ENCODE peak calls at places on chromosome 10, in five cellular contexts. M is heart right ventricle; Q is naive thymus-derived CD4-positive, alpha-beta T cell; H is Karpas-422; S is lower lobe of right lung. X is an unnamed sample.

GRCh38 chr10:92381543-92381954 is 90.6 kb downstream of the MARCHF5 start:
- DNase-seq in M (peak; percentile 55), Q (no peak), H (no peak), S (no peak), X (no peak)

GRCh38 chr10:108597657-108598319 is 1325.5 kb downstream of the XPNPEP1 start:
- DNase-seq in M (no peak), Q (no peak), H (no peak), S (no peak), X (no peak)

GRCh38 chr10:63464402-63465292 is 1.1 kb downstream of the JMJD1C start:
- DNase-seq in M (no peak), Q (no peak), H (no peak), S (no peak), X (no peak)

GRCh38 chr10:5556576-5556975 is 31.8 kb downstream of the CALML3 start:
- DNase-seq in M (no peak), Q (no peak), H (no peak), S (peak; percentile 26), X (no peak)

GRCh38 chr10:29096303-29096824 is 192.5 kb upstream of the LYZL1 start:
- DNase-seq in M (no peak), Q (no peak), H (no peak), S (no peak), X (no peak)

GRCh38 chr10:72719941-72720592 is 28.1 kb downstream of the MCU start:
- DNase-seq in M (no peak), Q (no peak), H (no peak), S (no peak), X (peak; percentile 19)

GRCh38 chr10:64102264-64102633 is 581.0 kb downstream of the REEP3 start:
- DNase-seq in M (no peak), Q (no peak), H (no peak), S (no peak), X (no peak)

GRCh38 chr10:129426670-129427069 is 40.4 kb upstream of the MGMT start:
- DNase-seq in M (no peak), Q (no peak), H (no peak), S (no peak), X (no peak)

GRCh38 chr10:116716381-116716780 is 26.0 kb downstream of the HSPA12A start:
- DNase-seq in M (no peak), Q (no peak), H (no peak), S (no peak), X (no peak)
- H3K27me3 ChIP-seq in M (no peaks in the 10 kb centered on the region), Q (no peaks in the 10 kb centered on the region), H (no peaks in the 10 kb centered on the region), S (no peaks in the 10 kb centered on the region), X (no peaks in the 10 kb centered on the region)

DNA sequence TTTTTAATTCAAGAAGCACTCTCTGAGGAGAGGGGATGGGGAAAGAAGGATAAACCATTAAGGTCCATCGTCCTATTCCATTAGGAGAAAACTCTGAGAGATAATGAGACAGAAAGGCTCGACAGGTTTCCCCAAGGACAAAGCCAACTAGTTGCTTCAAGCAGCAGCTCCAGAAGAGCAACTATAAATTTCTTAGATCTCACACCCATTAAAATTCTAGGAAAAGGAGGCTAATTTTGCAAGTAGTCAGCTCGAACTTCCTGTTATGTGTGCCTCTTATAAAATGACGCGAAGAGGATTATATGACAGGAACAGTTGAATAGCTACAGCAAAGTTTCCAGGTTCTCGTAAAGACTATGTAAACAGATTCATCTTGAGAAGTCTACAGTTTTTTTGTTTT is 52.0 kb upstream of the ST8SIA6 start:
- DNase-seq in M (no peak), Q (peak; percentile 9), H (no peak), S (no peak), X (no peak)
- H3K4me3 ChIP-seq in M (no peak overlapping the region), Q (peak overlapping the region; percentile 38), H (no peak overlapping the region), S (no peak overlapping the region), X (no peak overlapping the region)

GRCh38 chr10:133335238-133336122 is 1.2 kb downstream of the CALY start:
- DNase-seq in M (peak; percentile 56), Q (peak; percentile 81), H (no peak), S (peak; percentile 58), X (peak; percentile 92)
- H3K27me3 ChIP-seq in M (peaks cover 75% of the 10 kb centered on the region), Q (no peaks in the 10 kb centered on the region), H (no peaks in the 10 kb centered on the region), S (peaks cover 53% of the 10 kb centered on the region), X (peaks cover 58% of the 10 kb centered on the region)

DNA sequence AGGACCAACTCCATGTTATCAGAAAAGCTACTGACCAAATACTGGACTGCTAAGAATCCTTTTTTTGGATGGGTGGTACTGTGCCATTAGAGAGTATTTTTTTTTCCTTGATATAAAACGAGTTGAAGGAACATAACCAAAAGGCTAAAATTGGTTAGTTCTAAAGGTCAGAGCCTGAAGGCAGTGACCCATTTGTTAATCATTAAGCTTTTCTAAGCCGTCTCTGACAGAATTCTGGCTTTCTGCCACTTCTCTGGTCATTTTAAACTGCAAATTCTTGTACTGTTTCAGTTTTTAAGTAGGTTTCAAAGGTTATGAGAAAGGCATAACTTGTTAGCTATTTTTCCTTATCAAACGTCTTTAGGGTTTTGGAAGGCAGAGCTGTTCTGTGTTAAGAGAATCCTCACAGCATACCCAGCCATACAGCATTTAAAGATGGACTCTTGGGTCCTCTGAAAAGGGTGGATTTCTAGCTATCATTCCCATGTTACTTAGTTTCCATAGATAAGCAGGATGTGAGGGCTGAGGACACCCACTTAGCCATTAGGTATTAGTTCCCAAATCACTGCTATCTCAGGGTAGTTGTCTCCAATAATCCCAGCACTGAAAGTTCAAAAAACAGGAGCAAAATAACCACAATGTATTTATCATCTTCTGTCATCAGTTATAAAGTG is 196.8 kb downstream of the RNLS start:
- DNase-seq in M (no peak), Q (no peak), H (peak; percentile 67), S (no peak), X (no peak)
- H3K4me3 ChIP-seq in M (peak overlapping the region; percentile 39), Q (peak overlapping the region; percentile 45), H (peak overlapping the region; percentile 61), S (peak overlapping the region; percentile 16), X (no peak overlapping the region)

X was measured in H7.